ENCODE peak calls at places on chromosomes 1 and 21, in five cellular contexts. E is NCI-H1417, I is fibroblast of the aortic adventitia, H is kidney, Y is activated T-cell treated with anti-CD3 and anti-CD28 coated beads for 1 hour. O is an unnamed sample.

GRCh38 chr1:41395599-41395956 is 34.3 kb downstream of the FOXO6 start:
- DNase-seq in Y (no peak), I (no peak), E (no peak), H (no peak), O (no peak)

GRCh38 chr1:43296207-43296606 is 4.6 kb upstream of the TIE1 start:
- DNase-seq in E (no peak), H (no peak), I (no peak), Y (no peak), O (no peak)

GRCh38 chr1:198220428-198220827 is 63.6 kb downstream of the NEK7 start:
- DNase-seq in I (peak; percentile 95), E (no peak), H (no peak), Y (no peak), O (no peak)

GRCh38 chr1:43293896-43294760 is 6.7 kb upstream of the TIE1 start:
- DNase-seq in Y (no peak), I (peak; percentile 53), H (no peak), E (no peak), O (no peak)

GRCh38 chr1:181089017-181089776 is 697 bp downstream of the IER5 start:
- DNase-seq in I (no peak), Y (peak; percentile 32), H (peak; percentile 84), E (peak; percentile 78), O (no peak)

GRCh38 chr21:34133392-34133791 is 60.0 kb downstream of the MRPS6 start:
- DNase-seq in Y (no peak), H (no peak), E (no peak), I (no peak), O (no peak)

GRCh38 chr21:36757246-36757645 is 58.3 kb downstream of the SIM2 start:
- DNase-seq in I (no peak), H (no peak), E (no peak), Y (no peak), O (no peak)

GRCh38 chr1:16249838-16250241 is 12.9 kb upstream of the CPLANE2 start:
- DNase-seq in I (peak; percentile 90), Y (no peak), H (peak; percentile 74), E (no peak), O (no peak)

GRCh38 chr1:86062458-86062857 is 94.1 kb downstream of the COL24A1 start:
- DNase-seq in I (no peak), H (no peak), Y (no peak), E (no peak), O (no peak)

GRCh38 chr1:221875004-221875330 is 133.1 kb upstream of the DUSP10 start:
- DNase-seq in Y (no peak), H (no peak), E (no peak), I (no peak), O (no peak)

GRCh38 chr1:59143824-59144223 is 153.1 kb upstream of the FGGY start:
- DNase-seq in H (no peak), E (no peak), I (peak; percentile 78), Y (no peak), O (no peak)

GRCh38 chr1:207959141-207959825 is 48.4 kb upstream of the CD34 start:
- DNase-seq in H (peak; percentile 94), E (no peak), Y (no peak), I (peak; percentile 74), O (no peak)

GRCh38 chr21:39687069-39687468 is 57.9 kb upstream of the IGSF5 start:
- DNase-seq in I (no peak), H (no peak), Y (no peak), E (no peak), O (no peak)

GRCh38 chr1:23867953-23868847 is at the start of gene FUCA1:
- DNase-seq in H (peak; percentile 96), E (peak; percentile 97), I (peak; percentile 81), Y (peak; percentile 93), O (peak; percentile 98)

GRCh38 chr1:194069168-194069830 is 882.9 kb upstream of the B3GALT2 start:
- DNase-seq in I (peak; percentile 40), H (no peak), Y (no peak), E (no peak), O (no peak)

GRCh38 chr1:72481420-72481819 is 199.1 kb upstream of the NEGR1 start:
- DNase-seq in I (no peak), Y (no peak), H (no peak), E (peak; percentile 8), O (no peak)

O was measured in GM18507.